ENCODE peak calls at places on chromosomes 16 and 17, in eight cellular contexts. S is LoVo; M is left colon; A is fibroblast of lung; I is stimulated activated CD4-positive, alpha-beta T cell treated with anti-CD3 and anti-CD28 coated beads, Interleukin-15, amount 100 ng/mL, for 1 hour; G is A172; H is T-helper 1 cell; B is psoas muscle. L is an unnamed sample.

GRCh38 chr17:5509482-5509881 is 23.1 kb downstream of the MIS12 start:
- DNase-seq in S (no peak), M (no peak), A (peak), I (no peak), G (peak), H (no peak), B (no peak), L (no peak)

GRCh38 chr16:4882633-4883285 is 35.5 kb downstream of the UBN1 start:
- DNase-seq in S (peak), M (no peak), A (peak), I (no peak), G (peak), H (no peak), B (no peak), L (peak)

GRCh38 chr16:64094170-64094960 is 1027.5 kb downstream of the CDH11 start:
- DNase-seq in S (no peak), M (no peak), A (peak), I (no peak), G (no peak), H (no peak), B (no peak), L (no peak)

GRCh38 chr17:39622380-39623006 is 4.3 kb upstream of the PPP1R1B start:
- DNase-seq in S (no peak), M (no peak), A (no peak), I (no peak), G (no peak), H (no peak), B (no peak), L (no peak)

GRCh38 chr17:10666921-10667320 is 9.8 kb upstream of the MYH3 start:
- DNase-seq in S (no peak), M (no peak), A (no peak), I (no peak), G (no peak), H (no peak), B (no peak), L (no peak)

GRCh38 chr17:48878920-48879898 is 13.4 kb upstream of the ATP5MC1 start:
- DNase-seq in S (peak), M (peak), A (peak), I (no peak), G (peak), H (peak), B (no peak), L (peak)

GRCh38 chr16:85983064-85983463 is 84.1 kb downstream of the IRF8 start:
- DNase-seq in S (no peak), M (no peak), A (no peak), I (no peak), G (no peak), H (no peak), B (no peak), L (no peak)

GRCh38 chr17:49003557-49004511 is 6.6 kb downstream of the IGF2BP1 start:
- DNase-seq in S (no peak), M (no peak), A (peak), I (no peak), G (peak), H (no peak), B (no peak), L (no peak)

L was measured in gastrocnemius medialis.